ENCODE peak calls at places on chromosomes 5 and 9, in five cellular contexts. O is AML-193, I is GM04504, K is T-cell, N is amniotic stem cell. P is an unnamed sample.

GRCh38 chr9:134163374-134164196 is 779 bp downstream of the RNU6ATAC start:
- DNase-seq in I (peak), N (peak), O (peak), K (peak), P (peak)

GRCh38 chr9:109101810-109102209 is 17.9 kb downstream of the TMEM245 start:
- DNase-seq in K (no peak), I (no peak), O (no peak), N (no peak), P (no peak)

GRCh38 chr9:100601216-100601615 is 23.3 kb downstream of the CAVIN4 start:
- DNase-seq in I (peak), N (no peak), O (peak), K (no peak), P (no peak)

GRCh38 chr9:91519520-91520270 is 96.1 kb upstream of the NFIL3 start:
- DNase-seq in O (no peak), I (no peak), K (no peak), N (no peak), P (no peak)

GRCh38 chr5:73640861-73641320 is 14.9 kb downstream of the ARHGEF28 start:
- DNase-seq in K (no peak), O (no peak), I (no peak), N (no peak), P (no peak)

GRCh38 chr5:79147076-79147475 is 35.5 kb downstream of the BHMT start:
- DNase-seq in I (no peak), K (no peak), N (no peak), O (no peak), P (no peak)

GRCh38 chr5:81035522-81035921 is 75.4 kb downstream of the RASGRF2 start:
- DNase-seq in I (no peak), K (no peak), N (no peak), O (no peak), P (no peak)

GRCh38 chr5:136018814-136019777 is 9.7 kb upstream of the TGFBI start:
- DNase-seq in I (peak), O (no peak), N (peak), K (no peak), P (peak)

GRCh38 chr5:29085142-29085541 is 2046.8 kb upstream of the CDH9 start:
- DNase-seq in I (no peak), N (no peak), O (no peak), K (no peak), P (no peak)

GRCh38 chr5:178327931-178328711 is 95.5 kb upstream of the PHYKPL start:
- DNase-seq in I (no peak), O (no peak), N (no peak), K (no peak), P (no peak)

GRCh38 chr5:153079396-153079795 is 411.1 kb upstream of the GRIA1 start:
- DNase-seq in N (no peak), O (no peak), I (no peak), K (no peak), P (no peak)

GRCh38 chr5:150122158-150122510 is 33.5 kb downstream of the PDGFRB start:
- DNase-seq in I (no peak), K (no peak), N (no peak), O (peak), P (no peak)

GRCh38 chr5:61082516-61083280 is 79.6 kb downstream of the SMIM15 start:
- DNase-seq in N (no peak), O (no peak), K (no peak), I (no peak), P (no peak)

GRCh38 chr5:150778517-150779396 is at the start of gene SMIM3:
- DNase-seq in O (peak), K (peak), I (peak), N (no peak), P (peak)

GRCh38 chr9:19174127-19174921 is 47.0 kb upstream of the PLIN2 start:
- DNase-seq in N (peak), I (peak), K (peak), O (peak), P (no peak)

GRCh38 chr9:112065781-112066606 is 109.1 kb downstream of the SUSD1 start:
- DNase-seq in I (no peak), N (no peak), K (no peak), O (no peak), P (no peak)

GRCh38 chr5:71955718-71956117 is 151.6 kb upstream of the MAP1B start:
- DNase-seq in N (no peak), O (no peak), K (no peak), I (no peak), P (no peak)

GRCh38 chr9:92328225-92328624 is 2.5 kb downstream of the CENPP start:
- DNase-seq in N (peak), K (no peak), I (peak), O (peak), P (no peak)

GRCh38 chr9:92439921-92440750 is 15.9 kb upstream of the OMD start:
- DNase-seq in O (no peak), K (no peak), I (no peak), N (peak), P (no peak)

GRCh38 chr5:171157233-171157632 is 151.8 kb upstream of the TLX3 start:
- DNase-seq in I (no peak), N (no peak), K (no peak), O (no peak), P (no peak)

GRCh38 chr9:126326228-126327015 is at the start of gene MVB12B:
- DNase-seq in K (peak), I (no peak), N (no peak), O (no peak), P (peak)

GRCh38 chr9:18149457-18150011 is 324.4 kb upstream of the ADAMTSL1 start:
- DNase-seq in K (no peak), O (no peak), N (no peak), I (no peak), P (no peak)

GRCh38 chr9:31745886-31746285 is 638.6 kb upstream of the ACO1 start:
- DNase-seq in K (no peak), N (no peak), I (no peak), O (no peak), P (no peak)

GRCh38 chr5:6902597-6902996 is 189.4 kb downstream of the TENT4A start:
- DNase-seq in N (no peak), I (no peak), K (no peak), O (no peak), P (no peak)

GRCh38 chr9:136200424-136200823 is 4.5 kb downstream of the LHX3 start:
- DNase-seq in I (no peak), K (no peak), O (no peak), N (no peak), P (no peak)

GRCh38 chr9:130837002-130837511 is 2.0 kb downstream of the ABL1 start:
- DNase-seq in I (peak), K (no peak), O (no peak), N (no peak), P (no peak)

GRCh38 chr9:10251490-10251889 is 361.3 kb downstream of the PTPRD start:
- DNase-seq in K (no peak), N (no peak), I (no peak), O (no peak), P (no peak)

GRCh38 chr9:123157216-123157615 is 111.2 kb downstream of the STRBP start:
- DNase-seq in I (no peak), O (no peak), N (no peak), K (no peak), P (no peak)

GRCh38 chr5:56934325-56934724 is 17.6 kb downstream of the MIER3 start:
- DNase-seq in K (no peak), N (no peak), O (no peak), I (no peak), P (no peak)